ENCODE peak calls at places on chromosomes 12 and 14, in nine cellular contexts. P is breast epithelium, Z is right lobe of liver, X is vagina, R is GM12878, F is ovary, A is tibial nerve, G is uterus, Y is IMR-90. V is an unnamed sample.

GRCh38 chr12:130628304-130628703 is 87.8 kb downstream of the RIMBP2 start:
- DNase-seq in P (no peak), Z (no peak), X (no peak), R (no peak), F (no peak), A (no peak), G (no peak), Y (no peak), V (no peak)

GRCh38 chr12:43891856-43892574 is 56.1 kb downstream of the TMEM117 start:
- DNase-seq in P (no peak), Z (no peak), X (no peak), R (no peak), F (no peak), A (no peak), G (no peak), Y (peak), V (no peak)

GRCh38 chr14:94119071-94119470 is 8.5 kb downstream of the IFI27 start:
- DNase-seq in P (no peak), Z (peak), X (no peak), R (no peak), F (no peak), A (no peak), G (peak), Y (no peak), V (no peak)

GRCh38 chr14:21521526-21521925 is 4.6 kb downstream of the SALL2 start:
- DNase-seq in P (no peak), Z (no peak), X (no peak), R (no peak), F (no peak), A (no peak), G (no peak), Y (peak), V (no peak)

GRCh38 chr12:65098364-65098763 is 22.7 kb downstream of the WIF1 start:
- DNase-seq in P (no peak), Z (no peak), X (no peak), R (no peak), F (no peak), A (no peak), G (no peak), Y (no peak), V (no peak)

GRCh38 chr12:54045868-54046529 is 7.6 kb upstream of the HOXC4 start:
- DNase-seq in P (no peak), Z (no peak), X (no peak), R (no peak), F (no peak), A (no peak), G (no peak), Y (no peak), V (no peak)

GRCh38 chr14:91997492-91997891 is 42.4 kb downstream of the TRIP11 start:
- DNase-seq in P (no peak), Z (no peak), X (no peak), R (no peak), F (no peak), A (no peak), G (no peak), Y (peak), V (no peak)

GRCh38 chr12:117134059-117134458 is 34.8 kb upstream of the TESC start:
- DNase-seq in P (no peak), Z (no peak), X (no peak), R (no peak), F (no peak), A (no peak), G (no peak), Y (no peak), V (no peak)

GRCh38 chr14:31763041-31763440 is 201.8 kb downstream of the NUBPL start:
- DNase-seq in P (no peak), Z (no peak), X (no peak), R (no peak), F (no peak), A (no peak), G (no peak), Y (no peak), V (no peak)

GRCh38 chr12:53980448-53981388 is 4.2 kb upstream of the HOXC10 start:
- DNase-seq in P (no peak), Z (no peak), X (no peak), R (no peak), F (no peak), A (no peak), G (no peak), Y (no peak), V (no peak)

GRCh38 chr12:47990351-47991105 is 13.7 kb downstream of the COL2A1 start:
- DNase-seq in P (no peak), Z (no peak), X (no peak), R (peak), F (no peak), A (no peak), G (no peak), Y (peak), V (no peak)

GRCh38 chr12:52401526-52401925 is 4.6 kb downstream of the KRT82 start:
- DNase-seq in P (no peak), Z (no peak), X (no peak), R (no peak), F (no peak), A (no peak), G (no peak), Y (no peak), V (no peak)

GRCh38 chr14:53108292-53108937 is 44.7 kb downstream of the DDHD1 start:
- DNase-seq in P (no peak), Z (no peak), X (no peak), R (no peak), F (no peak), A (no peak), G (no peak), Y (no peak), V (no peak)

GRCh38 chr12:47705239-47705570 is 625 bp downstream of the RPAP3 start:
- DNase-seq in P (no peak), Z (no peak), X (no peak), R (no peak), F (no peak), A (no peak), G (no peak), Y (peak), V (no peak)

GRCh38 chr14:96117101-96117897 is 78.1 kb downstream of the C14orf132 start:
- DNase-seq in P (peak), Z (no peak), X (no peak), R (no peak), F (no peak), A (no peak), G (no peak), Y (peak), V (no peak)

GRCh38 chr12:53427905-53428594 is 4.4 kb downstream of the AMHR2 start:
- DNase-seq in P (no peak), Z (no peak), X (no peak), R (no peak), F (no peak), A (no peak), G (no peak), Y (peak), V (no peak)

GRCh38 chr12:53862831-53863230 is 75.8 kb upstream of the HOXC13 start:
- DNase-seq in P (no peak), Z (no peak), X (no peak), R (no peak), F (no peak), A (no peak), G (no peak), Y (peak), V (no peak)

GRCh38 chr12:105317942-105318614 is 12.4 kb upstream of the C12orf75 start:
- DNase-seq in P (no peak), Z (no peak), X (no peak), R (no peak), F (no peak), A (no peak), G (no peak), Y (no peak), V (no peak)

GRCh38 chr14:50846171-50846880 is 15.4 kb upstream of the NIN start:
- DNase-seq in P (no peak), Z (no peak), X (no peak), R (no peak), F (no peak), A (no peak), G (no peak), Y (peak), V (no peak)

GRCh38 chr14:54981698-54982097 is 45.2 kb downstream of the WDHD1 start:
- DNase-seq in P (no peak), Z (no peak), X (no peak), R (no peak), F (no peak), A (no peak), G (no peak), Y (peak), V (no peak)

GRCh38 chr12:124236651-124237050 is 58.2 kb upstream of the RFLNA start:
- DNase-seq in P (no peak), Z (no peak), X (no peak), R (no peak), F (no peak), A (no peak), G (no peak), Y (peak), V (no peak)

GRCh38 chr14:50501642-50502041 is 30.7 kb downstream of the MAP4K5 start:
- DNase-seq in P (no peak), Z (no peak), X (no peak), R (no peak), F (no peak), A (no peak), G (no peak), Y (peak), V (no peak)

GRCh38 chr12:1766110-1766509 is 54.3 kb upstream of the LRTM2 start:
- DNase-seq in P (no peak), Z (no peak), X (no peak), R (no peak), F (no peak), A (no peak), G (no peak), Y (no peak), V (no peak)

GRCh38 chr14:22534547-22534946 is 54.5 kb downstream of the DAD1 start:
- DNase-seq in P (no peak), Z (no peak), X (no peak), R (no peak), F (no peak), A (no peak), G (no peak), Y (no peak), V (no peak)

GRCh38 chr14:50806241-50806933 is 24.6 kb downstream of the NIN start:
- DNase-seq in P (no peak), Z (no peak), X (no peak), R (no peak), F (no peak), A (no peak), G (no peak), Y (no peak), V (no peak)

GRCh38 chr12:47216150-47216677 is 136.5 kb upstream of the AMIGO2 start:
- DNase-seq in P (no peak), Z (no peak), X (no peak), R (peak), F (no peak), A (no peak), G (no peak), Y (no peak), V (no peak)

GRCh38 chr14:99760817-99761216 is 32.4 kb upstream of the EML1 start:
- DNase-seq in P (no peak), Z (no peak), X (no peak), R (no peak), F (no peak), A (no peak), G (peak), Y (no peak), V (no peak)

GRCh38 chr12:76018111-76018510 is 13.5 kb downstream of the PHLDA1 start:
- DNase-seq in P (no peak), Z (no peak), X (no peak), R (no peak), F (no peak), A (no peak), G (no peak), Y (peak), V (no peak)

GRCh38 chr14:23610815-23611289 is 25.3 kb upstream of the DHRS2 start:
- DNase-seq in P (no peak), Z (no peak), X (no peak), R (no peak), F (no peak), A (no peak), G (no peak), Y (no peak), V (no peak)

GRCh38 chr12:2163172-2163927 is 110.6 kb downstream of the CACNA1C start:
- DNase-seq in P (peak), Z (peak), X (no peak), R (no peak), F (peak), A (peak), G (peak), Y (peak), V (no peak)

GRCh38 chr12:113143959-113144358 is 5.6 kb upstream of the CFAP73 start:
- DNase-seq in P (no peak), Z (no peak), X (no peak), R (no peak), F (no peak), A (no peak), G (no peak), Y (no peak), V (no peak)

GRCh38 chr12:132489078-132489601 is 811 bp upstream of the FBRSL1 start:
- DNase-seq in P (no peak), Z (no peak), X (no peak), R (no peak), F (peak), A (no peak), G (no peak), Y (no peak), V (no peak)

GRCh38 chr14:32217301-32217700 is 14.2 kb upstream of the RNU6-8 start:
- DNase-seq in P (no peak), Z (no peak), X (no peak), R (no peak), F (no peak), A (no peak), G (no peak), Y (no peak), V (no peak)

GRCh38 chr12:56274299-56274698 is 7.6 kb downstream of the COQ10A start:
- DNase-seq in P (no peak), Z (no peak), X (no peak), R (no peak), F (no peak), A (no peak), G (no peak), Y (no peak), V (no peak)

GRCh38 chr12:30447061-30447750 is 248.5 kb downstream of the IPO8 start:
- DNase-seq in P (no peak), Z (no peak), X (no peak), R (no peak), F (no peak), A (no peak), G (no peak), Y (no peak), V (no peak)

GRCh38 chr12:32558941-32559340 is 120.2 kb upstream of the DNM1L start:
- DNase-seq in P (no peak), Z (no peak), X (no peak), R (peak), F (no peak), A (no peak), G (no peak), Y (peak), V (no peak)

GRCh38 chr12:29640589-29641345 is 143.0 kb downstream of the TMTC1 start:
- DNase-seq in P (no peak), Z (peak), X (no peak), R (no peak), F (peak), A (no peak), G (peak), Y (peak), V (no peak)

GRCh38 chr12:42744539-42745156 is 155.1 kb upstream of the PRICKLE1 start:
- DNase-seq in P (peak), Z (no peak), X (no peak), R (no peak), F (no peak), A (no peak), G (peak), Y (no peak), V (no peak)

GRCh38 chr12:10388611-10389010 is 1.2 kb downstream of the KLRK1 start:
- DNase-seq in P (no peak), Z (no peak), X (no peak), R (no peak), F (no peak), A (no peak), G (no peak), Y (no peak), V (no peak)

GRCh38 chr14:66069830-66070541 is 416.2 kb upstream of the CCDC196 start:
- DNase-seq in P (no peak), Z (no peak), X (no peak), R (no peak), F (no peak), A (no peak), G (no peak), Y (no peak), V (no peak)

GRCh38 chr14:66072190-66072905 is 413.8 kb upstream of the CCDC196 start:
- DNase-seq in P (no peak), Z (no peak), X (no peak), R (no peak), F (no peak), A (no peak), G (no peak), Y (no peak), V (no peak)

GRCh38 chr14:66070542-66071319 is 415.4 kb upstream of the CCDC196 start:
- DNase-seq in P (no peak), Z (no peak), X (no peak), R (no peak), F (no peak), A (no peak), G (no peak), Y (no peak), V (no peak)

DNA sequence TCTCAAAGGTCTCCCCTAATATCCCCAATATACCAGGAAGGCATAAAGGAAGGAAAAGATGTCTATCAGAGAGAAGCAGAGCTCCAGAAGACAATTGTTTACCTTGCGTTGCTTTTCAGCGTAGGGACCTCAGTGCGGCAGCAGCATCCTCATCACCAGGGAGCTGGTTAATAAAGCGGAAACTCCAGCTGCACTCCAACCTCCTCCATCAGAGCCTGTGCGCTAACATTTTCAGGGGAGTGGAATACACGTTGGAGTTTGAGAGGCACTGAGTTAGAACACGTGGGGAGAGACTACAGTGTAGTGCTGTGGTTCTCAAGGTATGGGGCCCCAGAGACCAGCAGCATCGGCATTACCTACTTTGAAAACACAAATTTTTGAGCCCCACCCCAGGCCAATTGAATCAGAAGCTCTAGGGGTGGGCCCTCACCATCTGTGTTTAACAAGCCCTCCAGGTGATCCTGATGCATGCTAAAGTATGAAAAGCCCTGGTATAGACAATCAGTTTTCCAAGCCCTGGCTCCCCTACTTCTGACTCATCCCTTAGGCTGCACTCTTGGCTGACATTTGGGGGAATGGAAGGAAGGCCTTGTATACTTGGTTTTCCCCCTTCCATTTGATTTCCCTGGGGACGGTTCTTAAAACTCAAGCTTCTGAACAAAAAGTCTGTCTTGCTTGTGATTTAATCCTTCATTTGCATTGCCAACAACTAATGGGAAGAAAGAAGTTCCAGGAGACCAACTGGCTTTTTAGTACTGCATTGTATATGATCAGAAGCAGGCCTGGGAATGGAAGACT is 419.0 kb upstream of the CCDC196 start:
- DNase-seq in P (no peak), Z (no peak), X (no peak), R (no peak), F (no peak), A (no peak), G (no peak), Y (no peak), V (no peak)
- H3K4me3 ChIP-seq in P (no peak), Z (no peak), X (no peak), R (no peak), F (no peak), A (no peak), G (no peak), Y (no peak), V (no peak)

GRCh38 chr14:20456971-20457370 is 1.9 kb downstream of the APEX1 start:
- DNase-seq in P (no peak), Z (no peak), X (no peak), R (no peak), F (no peak), A (no peak), G (no peak), Y (no peak), V (no peak)
- TF ChIP-seq POLR2A in P (no peak), Z (no peak), X (no peak), R (peak), F (no peak), A (no peak), G (no peak), Y (no peak), V (no peak)

GRCh38 chr14:64706552-64707193 is 2.4 kb downstream of the PLEKHG3 start:
- DNase-seq in P (no peak), Z (peak), X (no peak), R (no peak), F (peak), A (no peak), G (no peak), Y (no peak), V (no peak)
- H3K4me3 ChIP-seq in P (no peak), Z (peak), X (peak), R (no peak), F (peak), A (peak), G (peak), Y (no peak), V (peak)

DNA sequence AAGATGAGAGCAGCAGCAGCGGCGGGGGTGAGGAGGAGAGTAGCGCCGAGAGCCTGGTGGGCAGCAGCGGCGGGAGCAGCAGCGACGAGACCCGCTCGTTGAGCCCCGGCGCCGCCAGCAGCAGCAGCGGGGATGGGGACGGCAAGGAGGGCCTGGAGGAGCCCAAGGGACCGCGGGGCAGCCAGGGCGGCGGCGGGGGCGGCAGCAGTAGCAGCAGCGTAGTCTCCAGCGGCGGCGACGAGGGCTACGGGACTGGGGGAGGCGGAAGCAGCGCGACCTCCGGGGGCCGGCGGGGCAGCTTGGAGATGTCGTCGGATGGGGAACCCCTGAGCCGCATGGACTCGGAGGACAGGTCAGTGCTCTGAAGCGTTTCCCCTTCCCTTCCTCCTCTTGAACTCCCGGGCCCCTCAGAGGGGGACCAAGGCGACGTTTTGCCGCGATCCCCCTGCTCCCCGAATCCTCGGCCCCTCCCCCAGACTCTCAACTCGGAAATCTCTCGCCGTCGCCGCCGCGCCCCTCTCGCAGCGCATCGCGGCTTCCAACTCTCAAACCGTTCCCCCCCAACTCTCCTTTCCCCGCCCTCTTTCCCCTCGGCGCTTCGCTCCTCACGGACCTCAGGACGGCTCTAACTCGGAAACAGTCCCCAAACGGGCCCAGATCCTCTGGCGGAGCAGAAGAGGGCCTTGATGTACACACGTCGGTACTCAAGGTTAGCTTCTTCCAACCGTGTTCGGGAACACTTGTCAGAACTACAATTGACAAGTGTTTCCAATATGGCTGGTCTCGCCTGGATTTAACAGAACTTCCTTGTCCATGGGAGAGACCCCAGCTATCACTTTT is 947 bp downstream of the AEBP2 start:
- DNase-seq in P (peak), Z (peak), X (no peak), R (no peak), F (peak), A (peak), G (peak), Y (peak), V (peak)
- TF ChIP-seq POLR2A in P (no peak), Z (no peak), X (no peak), R (peak), F (no peak), A (no peak), G (no peak), Y (no peak), V (no peak)